ENCODE peak calls at places on chromosomes 3 and 15, in ten cellular contexts. L, S, H, I, M, C, Q, E, B and N are unnamed samples.

GRCh38 chr3:39146611-39147373 is 6.6 kb downstream of the CSRNP1 start:
- DNase-seq in I (peak), B (no peak), S (peak), E (peak), H (peak), M (peak), C (peak), Q (no peak), L (peak), N (peak)

GRCh38 chr3:11543948-11544387 is 99.7 kb downstream of the VGLL4 start:
- DNase-seq in L (no peak), I (no peak), Q (no peak), C (no peak), M (no peak), H (no peak), S (no peak), E (no peak), B (no peak), N (no peak)

GRCh38 chr15:95770191-95770590 is 560.3 kb upstream of the NR2F2 start:
- DNase-seq in L (peak), H (no peak), Q (no peak), B (no peak), I (no peak), S (peak), M (no peak), E (peak), C (no peak), N (no peak)

GRCh38 chr3:197511130-197511529 is 44.6 kb downstream of the BDH1 start:
- DNase-seq in M (no peak), Q (no peak), H (no peak), I (peak), E (peak), C (no peak), L (peak), B (no peak), S (peak), N (no peak)

GRCh38 chr15:22979069-22979698 is 984 bp downstream of the CYFIP1 start:
- DNase-seq in B (peak), H (peak), C (peak), Q (no peak), E (peak), L (no peak), M (no peak), S (peak), I (peak), N (peak)

GRCh38 chr3:177441813-177442646 is 244.7 kb upstream of the TBL1XR1 start:
- DNase-seq in M (no peak), E (no peak), S (no peak), H (no peak), Q (no peak), C (peak), L (no peak), B (no peak), I (no peak), N (no peak)

GRCh38 chr15:80509800-80510199 is 105.6 kb downstream of the ARNT2 start:
- DNase-seq in E (no peak), M (no peak), C (no peak), H (no peak), L (no peak), I (no peak), B (no peak), Q (no peak), S (no peak), N (no peak)

GRCh38 chr3:153026026-153026425 is 136.0 kb upstream of the RAP2B start:
- DNase-seq in E (peak), L (no peak), Q (no peak), C (no peak), M (no peak), S (peak), H (no peak), B (no peak), I (no peak), N (peak)

GRCh38 chr3:73559730-73560129 is 65.0 kb downstream of the PDZRN3 start:
- DNase-seq in C (no peak), M (no peak), Q (no peak), E (no peak), B (no peak), H (no peak), L (no peak), I (no peak), S (no peak), N (no peak)

GRCh38 chr3:57691411-57692133 is 1.3 kb downstream of the DENND6A start:
- DNase-seq in B (no peak), M (no peak), Q (no peak), C (peak), S (peak), I (no peak), L (no peak), H (no peak), E (peak), N (no peak)

GRCh38 chr3:16534914-16535301 is 21.4 kb upstream of the RFTN1 start:
- DNase-seq in I (no peak), M (no peak), L (no peak), C (no peak), S (no peak), H (no peak), B (no peak), E (no peak), Q (no peak), N (no peak)

GRCh38 chr3:170806676-170807075 is 63.3 kb downstream of the RPL22L1 start:
- DNase-seq in L (no peak), H (no peak), M (no peak), E (no peak), Q (no peak), C (no peak), I (no peak), S (no peak), B (no peak), N (no peak)

GRCh38 chr3:182690163-182690562 is 103.1 kb upstream of the ATP11B start:
- DNase-seq in B (no peak), S (peak), I (no peak), L (no peak), C (no peak), E (peak), Q (no peak), H (no peak), M (no peak), N (no peak)

GRCh38 chr3:113254171-113254947 is 43.0 kb downstream of the BOC start:
- DNase-seq in S (no peak), Q (no peak), I (no peak), C (no peak), L (no peak), M (no peak), B (no peak), E (no peak), H (no peak), N (no peak)